ENCODE peak calls at places on chromosomes 5 and 9, in nine cellular contexts. J is H9; U is colonic mucosa; G is A549; P is ovary; Q is aorta; I is CD8-positive, alpha-beta memory T cell; Y is psoas muscle; F is uterus. S is an unnamed sample. For H3K9me3, the result is how much of the 10 kb centered on the place peaks cover.

GRCh38 chr5:1133510-1134255 is 21.8 kb upstream of the SLC12A7 start:
- DNase-seq in P (no peak), F (no peak), Y (no peak), Q (no peak), I (no peak), J (no peak), U (no peak), G (no peak), S (no peak)

GRCh38 chr9:16459421-16460148 is 410.9 kb downstream of the BNC2 start:
- DNase-seq in G (no peak), J (no peak), Q (no peak), Y (no peak), U (no peak), I (no peak), F (no peak), P (no peak), S (no peak)

GRCh38 chr5:180873628-180874520 is 12.8 kb upstream of the ZFP62 start:
- DNase-seq in P (no peak), Y (no peak), Q (no peak), I (no peak), J (no peak), U (peak), G (no peak), F (no peak), S (peak)

GRCh38 chr9:80077059-80077458 is 505.3 kb downstream of the TLE4 start:
- DNase-seq in Y (no peak), P (no peak), Q (no peak), G (no peak), F (no peak), I (no peak), U (no peak), J (no peak), S (no peak)

GRCh38 chr5:12662545-12663314 is 758.5 kb upstream of the CTNND2 start:
- DNase-seq in Q (no peak), F (no peak), Y (no peak), I (no peak), P (no peak), G (no peak), U (no peak), J (peak), S (peak)

GRCh38 chr5:143796110-143796509 is 15.9 kb upstream of the HMHB1 start:
- DNase-seq in G (no peak), Y (no peak), Q (no peak), U (no peak), I (no peak), P (no peak), J (no peak), F (no peak), S (no peak)

GRCh38 chr9:35829764-35830096 is 702 bp downstream of the TMEM8B start:
- DNase-seq in Y (no peak), G (no peak), F (no peak), I (no peak), U (no peak), Q (no peak), J (no peak), P (no peak), S (no peak)

GRCh38 chr9:87606921-87607521 is 109.4 kb downstream of the DAPK1 start:
- DNase-seq in P (no peak), G (peak), J (no peak), Q (no peak), F (no peak), I (no peak), U (no peak), Y (no peak), S (no peak)

GRCh38 chr9:70409280-70409679 is 5.2 kb downstream of the KLF9 start:
- DNase-seq in G (no peak), Q (no peak), J (no peak), P (no peak), U (no peak), I (no peak), Y (no peak), F (no peak), S (no peak)

GRCh38 chr9:124840300-124840833 is 12.9 kb upstream of the WDR38 start:
- DNase-seq in Q (no peak), P (no peak), Y (peak), J (no peak), I (no peak), F (no peak), G (no peak), U (no peak), S (peak)

GRCh38 chr5:145463634-145464033 is 371.5 kb downstream of the PRELID2 start:
- DNase-seq in F (no peak), I (no peak), Y (no peak), U (no peak), P (no peak), J (no peak), Q (no peak), G (no peak), S (no peak)

DNA sequence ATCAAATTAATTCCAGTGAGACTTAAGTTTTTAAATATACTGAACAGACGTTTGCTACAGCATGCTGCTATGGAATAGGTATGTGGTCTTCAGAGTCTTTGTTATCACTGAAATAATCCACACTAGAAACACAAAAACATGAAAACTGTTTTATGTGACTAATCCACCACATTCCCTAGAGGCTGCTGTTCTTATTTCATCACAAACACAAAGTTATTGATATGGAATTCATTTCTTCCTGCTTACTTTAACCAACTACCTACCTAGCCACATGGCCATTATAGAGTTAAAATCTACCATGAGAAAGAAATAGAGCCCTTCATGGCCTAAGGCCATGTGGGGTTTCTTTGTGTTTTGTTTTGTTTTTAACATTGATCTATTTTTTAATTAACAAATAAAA is 232.3 kb upstream of the PTGER4 start:
- DNase-seq in J (no peak), Y (no peak), F (no peak), P (no peak), U (no peak), G (no peak), Q (no peak), I (no peak), S (no peak)
- H3K9me3 ChIP-seq in J (under half), Y (under half), F (under half), P (under half), U (under half), G (under half), Q (under half), I (under half), S (under half)

GRCh38 chr5:179051784-179052183 is 8.4 kb upstream of the ZNF354C start:
- DNase-seq in F (no peak), P (no peak), J (no peak), Y (no peak), U (no peak), I (no peak), G (no peak), Q (no peak), S (no peak)
- H3K9me3 ChIP-seq in F (under half), P (under half), J (under half), Y (under half), U (under half), I (under half), G (under half), Q (under half), S (under half)

GRCh38 chr5:140780512-140780911 is 5.4 kb upstream of the PCDHA1 start:
- DNase-seq in P (no peak), J (no peak), G (no peak), Y (no peak), F (no peak), U (no peak), I (no peak), Q (no peak), S (no peak)
- H3K9me3 ChIP-seq in P (under half), J (under half), G (half or more), Y (under half), F (under half), U (under half), I (under half), Q (under half), S (under half)

DNA sequence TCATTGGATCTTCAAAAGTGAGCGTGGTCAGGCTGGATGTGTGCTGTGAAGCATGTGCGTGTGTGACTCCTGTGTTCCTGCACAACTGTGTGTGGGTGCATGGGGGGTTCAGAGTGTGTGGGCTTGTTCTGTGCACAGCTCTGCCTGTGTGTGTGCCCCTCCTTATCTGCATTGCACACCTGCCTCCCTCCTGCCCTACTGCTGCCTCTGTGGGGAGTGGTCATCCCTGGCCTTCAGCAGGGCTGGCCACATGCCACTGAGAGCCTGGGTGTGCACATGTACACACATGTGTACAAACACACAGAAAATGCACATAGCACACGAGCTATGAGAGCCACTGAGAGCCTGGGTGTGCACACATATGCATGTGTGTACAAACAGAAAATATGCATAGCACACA is 92.1 kb downstream of the CACNA1B start:
- DNase-seq in J (no peak), Q (no peak), G (no peak), U (no peak), Y (no peak), P (peak), I (no peak), F (no peak), S (no peak)
- H3K9me3 ChIP-seq in J (under half), Q (under half), G (under half), U (under half), Y (under half), P (under half), I (under half), F (under half), S (under half)

DNA sequence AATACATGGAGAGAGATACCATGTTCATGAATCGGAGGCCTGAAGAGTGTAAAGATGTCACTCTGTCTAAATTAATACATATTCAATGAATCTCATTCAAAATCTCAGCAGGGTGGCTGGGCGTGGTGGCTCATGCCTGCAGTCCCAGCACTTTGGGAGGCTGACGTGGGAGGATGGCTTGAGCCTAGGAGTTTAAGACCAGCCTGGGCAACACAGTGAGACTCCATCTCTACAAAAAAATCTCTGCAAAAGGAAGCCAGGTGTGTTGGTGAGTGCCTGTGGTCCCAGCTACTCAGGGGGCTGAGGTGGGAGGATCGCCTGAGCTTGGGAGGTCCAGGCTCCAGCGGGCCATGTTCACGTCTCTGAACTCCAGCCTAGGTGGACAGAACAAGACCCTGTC is 49.7 kb downstream of the COL23A1 start:
- DNase-seq in F (no peak), Y (peak), P (no peak), I (no peak), Q (no peak), U (no peak), J (no peak), G (no peak), S (no peak)
- H3K9me3 ChIP-seq in F (under half), Y (under half), P (under half), I (under half), Q (under half), U (under half), J (under half), G (under half), S (under half)

GRCh38 chr5:149082271-149082670 is 19.4 kb upstream of the SH3TC2 start:
- DNase-seq in Q (no peak), J (no peak), F (no peak), G (no peak), P (no peak), Y (no peak), I (no peak), U (no peak), S (no peak)

GRCh38 chr5:149083846-149084245 is 21.0 kb upstream of the SH3TC2 start:
- DNase-seq in I (no peak), G (no peak), Q (no peak), Y (no peak), F (no peak), J (no peak), P (no peak), U (no peak), S (no peak)

GRCh38 chr5:149079883-149080282 is 17.0 kb upstream of the SH3TC2 start:
- DNase-seq in I (no peak), Y (no peak), G (no peak), Q (no peak), F (no peak), P (no peak), J (no peak), U (no peak), S (no peak)

DNA sequence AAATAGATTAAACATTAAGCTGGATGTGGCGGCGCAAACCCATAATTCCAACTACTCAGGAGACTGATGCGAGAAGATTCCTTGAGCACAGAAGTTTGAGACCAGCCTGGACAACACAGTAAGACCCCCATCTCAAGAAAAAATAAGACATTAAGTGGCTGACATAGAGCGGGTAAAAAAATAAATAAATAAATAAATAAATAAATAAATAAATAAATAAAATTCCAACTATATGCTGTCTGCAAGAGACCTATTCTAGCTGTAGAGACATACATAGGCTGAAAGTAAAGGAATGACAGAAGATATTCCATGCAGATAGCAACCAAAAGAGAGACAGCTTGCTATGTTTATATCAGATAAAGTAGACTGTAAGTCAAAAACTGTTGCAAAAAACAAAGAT is 17.4 kb upstream of the SH3TC2 start:
- DNase-seq in I (no peak), Y (no peak), Q (no peak), U (no peak), P (no peak), J (no peak), G (no peak), F (no peak), S (no peak)
- H3K9me3 ChIP-seq in I (under half), Y (under half), Q (under half), U (under half), P (under half), J (under half), G (under half), F (under half), S (under half)

GRCh38 chr5:163529698-163530097 is 24.3 kb downstream of the MAT2B start:
- DNase-seq in J (no peak), U (no peak), P (peak), F (no peak), Y (no peak), G (no peak), Q (no peak), I (no peak), S (no peak)

DNA sequence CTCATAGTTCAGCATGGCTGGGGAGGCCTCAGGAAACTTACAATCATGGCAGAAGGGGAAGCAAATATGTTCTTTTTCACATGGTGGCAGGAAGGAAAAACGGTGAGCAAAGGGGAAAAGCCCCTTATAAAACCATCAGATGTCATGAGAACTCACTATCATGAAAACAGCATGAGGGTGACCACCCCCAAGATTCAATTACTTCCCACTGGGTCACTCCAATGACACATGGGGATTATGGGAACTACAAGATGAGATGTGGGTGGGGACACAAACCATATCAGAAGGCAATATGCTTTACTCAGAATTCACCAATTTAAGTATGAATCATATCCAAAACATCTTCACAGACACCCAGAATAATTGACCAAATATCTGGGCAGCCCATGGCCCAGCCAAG is 19.7 kb downstream of the MAT2B start:
- DNase-seq in Q (no peak), U (no peak), G (no peak), Y (no peak), F (no peak), J (no peak), I (no peak), P (no peak), S (no peak)
- H3K9me3 ChIP-seq in Q (under half), U (under half), G (under half), Y (under half), F (under half), J (under half), I (under half), P (under half), S (under half)

GRCh38 chr5:14771972-14772371 is 99.6 kb downstream of the ANKH start:
- DNase-seq in G (no peak), P (no peak), J (no peak), F (no peak), I (no peak), Q (no peak), U (no peak), Y (no peak), S (no peak)

GRCh38 chr5:14766591-14766990 is 102.1 kb downstream of the OTULIN start:
- DNase-seq in Y (no peak), P (no peak), F (no peak), G (no peak), U (no peak), I (no peak), J (no peak), Q (no peak), S (no peak)

GRCh38 chr5:14767942-14768837 is 103.4 kb downstream of the ANKH start:
- DNase-seq in J (no peak), I (no peak), F (no peak), Q (no peak), G (no peak), P (no peak), U (no peak), Y (no peak), S (no peak)

GRCh38 chr5:14771195-14771594 is 100.4 kb downstream of the ANKH start:
- DNase-seq in J (no peak), Q (no peak), Y (no peak), F (no peak), G (no peak), U (no peak), I (no peak), P (no peak), S (no peak)

DNA sequence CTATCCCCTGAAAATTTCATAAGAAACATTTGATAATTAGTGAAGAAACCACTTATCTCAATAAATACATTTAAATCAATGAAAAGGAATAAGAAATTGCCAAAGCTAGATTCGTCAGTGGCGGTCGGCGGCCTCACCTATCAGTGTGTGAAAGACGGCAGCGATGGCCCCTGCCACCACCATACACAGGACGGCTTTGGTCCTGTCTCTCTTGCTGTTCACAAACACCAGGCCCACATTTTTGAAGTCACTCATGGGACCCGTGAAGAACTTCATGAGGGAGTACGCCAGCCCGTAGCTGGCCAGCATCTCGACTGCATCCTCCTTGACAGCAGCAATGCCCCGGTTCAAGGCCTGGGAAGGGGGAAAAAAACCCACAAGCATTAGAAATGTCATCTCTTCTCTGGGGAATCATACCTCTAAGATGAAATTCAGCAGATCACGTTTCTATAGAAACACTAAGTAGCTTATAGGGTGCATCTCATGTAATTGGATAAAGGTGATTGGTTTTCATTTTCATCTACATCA is 102.7 kb downstream of the ANKH start:
- DNase-seq in P (no peak), I (no peak), G (no peak), Y (no peak), F (no peak), Q (no peak), J (no peak), U (no peak), S (no peak)
- H3K9me3 ChIP-seq in P (under half), I (under half), G (under half), Y (under half), F (under half), Q (under half), J (under half), U (under half), S (under half)